ENCODE peak calls at places on chromosomes 16 and 17, in four cellular contexts. J, R, P and W are unnamed samples.
A peak's percentile ranks its signal among the peaks of the same experiment; 100 is the strongest.

GRCh38 chr17:82930043-82930923 is 90.5 kb upstream of the ZNF750 start:
- DNase-seq in J (no peak), R (no peak), P (no peak), W (no peak)

GRCh38 chr17:68101992-68102758 is 66.6 kb downstream of the KPNA2 start:
- DNase-seq in J (peak; percentile 1), R (no peak), P (no peak), W (no peak)

GRCh38 chr17:47942568-47942967 is 1.2 kb downstream of the PNPO start:
- DNase-seq in J (no peak), R (no peak), P (no peak), W (no peak)

GRCh38 chr17:51119415-51120356 is 982 bp downstream of the SPAG9 start:
- DNase-seq in J (no peak), R (peak; percentile 52), P (peak; percentile 34), W (no peak)

GRCh38 chr17:40614431-40615294 is 33.0 kb downstream of the SMARCE1 start:
- DNase-seq in J (no peak), R (no peak), P (no peak), W (no peak)

GRCh38 chr16:46582313-46582712 is 38.9 kb downstream of the SHCBP1 start:
- DNase-seq in J (no peak), R (no peak), P (no peak), W (no peak)

GRCh38 chr17:3911271-3912053 is 4.8 kb downstream of the P2RX1 start:
- DNase-seq in J (no peak), R (no peak), P (no peak), W (peak; percentile 19)

GRCh38 chr16:87143661-87144121 is 173.5 kb downstream of the C16orf95 start:
- DNase-seq in J (no peak), R (no peak), P (no peak), W (no peak)

GRCh38 chr16:89446975-89447293 is 43.4 kb downstream of the ANKRD11 start:
- DNase-seq in J (no peak), R (no peak), P (no peak), W (no peak)

GRCh38 chr17:41065829-41066624 is at the start of gene KRTAP2-4:
- DNase-seq in J (no peak), R (peak; percentile 95), P (no peak), W (no peak)

GRCh38 chr17:17205368-17206148 is 575 bp downstream of the PLD6 start:
- DNase-seq in J (peak; percentile 57), R (no peak), P (no peak), W (no peak)

GRCh38 chr16:82133798-82134197 is 36.2 kb downstream of the MPHOSPH6 start:
- DNase-seq in J (no peak), R (no peak), P (no peak), W (no peak)

GRCh38 chr17:57603978-57604377 is 141.1 kb downstream of the CCDC182 start:
- DNase-seq in J (no peak), R (no peak), P (no peak), W (no peak)

GRCh38 chr16:71722801-71723536 is 1.5 kb downstream of the PHLPP2 start:
- DNase-seq in J (peak; percentile 49), R (peak; percentile 73), P (no peak), W (peak; percentile 59)

GRCh38 chr16:15466886-15467781 is 32.7 kb downstream of the BMERB1 start:
- DNase-seq in J (no peak), R (peak; percentile 49), P (no peak), W (no peak)

GRCh38 chr17:1100382-1100781 is 79.4 kb downstream of the ABR start:
- DNase-seq in J (no peak), R (no peak), P (no peak), W (no peak)

GRCh38 chr16:53745126-53745525 is 41.2 kb downstream of the FTO start:
- DNase-seq in J (no peak), R (no peak), P (no peak), W (no peak)

GRCh38 chr17:39699818-39700147 is at the start of gene ERBB2:
- DNase-seq in J (no peak), R (peak; percentile 67), P (no peak), W (no peak)

GRCh38 chr16:67464565-67464964 is 16.4 kb downstream of the ATP6V0D1 start:
- DNase-seq in J (no peak), R (no peak), P (no peak), W (no peak)

GRCh38 chr17:38671939-38672720 is 2.6 kb downstream of the EPOP start:
- DNase-seq in J (no peak), R (no peak), P (no peak), W (no peak)

GRCh38 chr17:55295411-55296170 is 30.8 kb downstream of the HLF start:
- DNase-seq in J (no peak), R (peak; percentile 51), P (peak; percentile 25), W (no peak)

GRCh38 chr17:45006927-45007461 is 38.9 kb upstream of the C1QL1 start:
- DNase-seq in J (no peak), R (no peak), P (peak; percentile 76), W (no peak)

GRCh38 chr17:2062571-2063183 is 7.8 kb downstream of the HIC1 start:
- DNase-seq in J (no peak), R (peak; percentile 57), P (no peak), W (no peak)

GRCh38 chr16:14455577-14455976 is 174.5 kb downstream of the PARN start:
- DNase-seq in J (no peak), R (no peak), P (no peak), W (no peak)

GRCh38 chr17:76612977-76613851 is 27.6 kb upstream of the ST6GALNAC2 start:
- DNase-seq in J (no peak), R (peak; percentile 36), P (peak; percentile 9), W (no peak)

GRCh38 chr16:3952342-3953131 is 72.0 kb upstream of the CREBBP start:
- DNase-seq in J (no peak), R (no peak), P (no peak), W (no peak)

GRCh38 chr17:37553357-37553966 is 55.8 kb downstream of the SYNRG start:
- DNase-seq in J (no peak), R (no peak), P (no peak), W (no peak)

GRCh38 chr16:88130016-88130415 is 178.8 kb downstream of the BANP start:
- DNase-seq in J (no peak), R (no peak), P (no peak), W (no peak)

GRCh38 chr16:1533443-1533951 is at the start of gene TMEM204:
- DNase-seq in J (no peak), R (peak; percentile 92), P (no peak), W (no peak)